ENCODE peak calls at places on chromosomes 7 and 10, in nine cellular contexts. M is thyroid gland; T is right atrium auricular region; D is hepatocyte; L is CD8-positive, alpha-beta T cell; U is upper lobe of left lung; J is heart left ventricle; R is thoracic aorta; X is endothelial cell of umbilical vein. O is an unnamed sample.

GRCh38 chr10:5449227-5449626 is 36.9 kb downstream of the NET1 start:
- DNase-seq in M (no peak), T (no peak), D (no peak), L (no peak), U (no peak), J (no peak), R (no peak), X (peak; percentile 56), O (no peak)

GRCh38 chr7:8133188-8133848 is 128.6 kb downstream of the ICA1 start:
- DNase-seq in M (peak; percentile 58), T (no peak), D (no peak), L (no peak), U (no peak), J (no peak), R (no peak), X (no peak), O (no peak)

GRCh38 chr7:22397981-22398380 is 41.0 kb upstream of the RAPGEF5 start:
- DNase-seq in M (no peak), T (no peak), D (no peak), L (no peak), U (no peak), J (no peak), R (no peak), X (no peak), O (no peak)

GRCh38 chr10:124827474-124827873 is 25.9 kb downstream of the ABRAXAS2 start:
- DNase-seq in M (no peak), T (no peak), D (peak; percentile 10), L (no peak), U (no peak), J (no peak), R (no peak), X (peak; percentile 36), O (no peak)

GRCh38 chr7:79930604-79931003 is 204.0 kb upstream of the GNAI1 start:
- DNase-seq in M (no peak), T (no peak), D (no peak), L (no peak), U (no peak), J (no peak), R (no peak), X (no peak), O (no peak)

GRCh38 chr10:119177708-119178370 is 773 bp downstream of the PRDX3 start:
- DNase-seq in M (no peak), T (no peak), D (no peak), L (no peak), U (peak; percentile 23), J (no peak), R (no peak), X (no peak), O (no peak)

GRCh38 chr7:27611043-27611442 is 51.6 kb downstream of the HIBADH start:
- DNase-seq in M (peak; percentile 52), T (no peak), D (no peak), L (no peak), U (peak; percentile 57), J (no peak), R (no peak), X (no peak), O (no peak)

GRCh38 chr10:86673827-86674581 is 5.7 kb downstream of the LDB3 start:
- DNase-seq in M (peak; percentile 78), T (no peak), D (no peak), L (no peak), U (no peak), J (peak; percentile 74), R (no peak), X (no peak), O (no peak)

GRCh38 chr7:106031271-106032029 is 68.4 kb downstream of the CDHR3 start:
- DNase-seq in M (peak; percentile 56), T (no peak), D (peak; percentile 26), L (no peak), U (no peak), J (no peak), R (no peak), X (peak; percentile 6), O (no peak)

GRCh38 chr10:130739757-130740145 is 571.8 kb downstream of the TCERG1L start:
- DNase-seq in M (no peak), T (no peak), D (no peak), L (no peak), U (no peak), J (no peak), R (no peak), X (no peak), O (no peak)

GRCh38 chr10:90227259-90227658 is 525.9 kb downstream of the KIF20B start:
- DNase-seq in M (no peak), T (no peak), D (no peak), L (no peak), U (no peak), J (no peak), R (no peak), X (peak; percentile 88), O (no peak)

GRCh38 chr10:52066383-52066782 is 247.7 kb upstream of the DKK1 start:
- DNase-seq in M (no peak), T (no peak), D (no peak), L (no peak), U (no peak), J (no peak), R (no peak), X (no peak), O (no peak)

GRCh38 chr10:30583778-30584415 is 45.7 kb downstream of the LYZL2 start:
- DNase-seq in M (peak; percentile 79), T (peak; percentile 84), D (peak; percentile 63), L (no peak), U (peak; percentile 83), J (peak; percentile 74), R (peak; percentile 3), X (peak; percentile 96), O (peak; percentile 22)

GRCh38 chr10:77744249-77744648 is 106.6 kb upstream of the KCNMA1 start:
- DNase-seq in M (no peak), T (no peak), D (no peak), L (no peak), U (no peak), J (no peak), R (no peak), X (no peak), O (no peak)

GRCh38 chr7:18698258-18698734 is 202.7 kb downstream of the HDAC9 start:
- DNase-seq in M (no peak), T (no peak), D (no peak), L (no peak), U (no peak), J (no peak), R (no peak), X (no peak), O (no peak)

GRCh38 chr10:12975266-12975665 is 26.2 kb downstream of the CCDC3 start:
- DNase-seq in M (no peak), T (no peak), D (peak; percentile 43), L (no peak), U (no peak), J (no peak), R (no peak), X (no peak), O (no peak)

GRCh38 chr7:44750424-44750823 is 1.8 kb downstream of the ZMIZ2 start:
- DNase-seq in M (no peak), T (no peak), D (no peak), L (no peak), U (no peak), J (no peak), R (no peak), X (no peak), O (no peak)

GRCh38 chr10:77888356-77888703 is 38.2 kb downstream of the DLG5 start:
- DNase-seq in M (no peak), T (no peak), D (no peak), L (no peak), U (no peak), J (no peak), R (no peak), X (no peak), O (no peak)

GRCh38 chr7:30973791-30974604 is 10.2 kb downstream of the GHRHR start:
- DNase-seq in M (no peak), T (peak; percentile 55), D (no peak), L (no peak), U (no peak), J (no peak), R (no peak), X (no peak), O (no peak)

GRCh38 chr7:80089341-80089740 is 45.3 kb upstream of the GNAI1 start:
- DNase-seq in M (no peak), T (no peak), D (no peak), L (no peak), U (no peak), J (no peak), R (no peak), X (no peak), O (no peak)

GRCh38 chr10:86522385-86522855 is 828 bp upstream of the WAPL start:
- DNase-seq in M (no peak), T (no peak), D (no peak), L (no peak), U (no peak), J (no peak), R (no peak), X (no peak), O (no peak)

GRCh38 chr10:15852111-15852557 is 8.2 kb downstream of the MINDY3 start:
- DNase-seq in M (no peak), T (no peak), D (no peak), L (no peak), U (no peak), J (no peak), R (no peak), X (no peak), O (no peak)

GRCh38 chr10:124474502-124475070 is 13.0 kb downstream of the LHPP start:
- DNase-seq in M (no peak), T (no peak), D (no peak), L (no peak), U (no peak), J (no peak), R (no peak), X (no peak), O (no peak)

GRCh38 chr10:117375360-117376147 is at the start of gene PDZD8:
- DNase-seq in M (peak; percentile 94), T (peak; percentile 95), D (peak; percentile 98), L (peak; percentile 90), U (peak; percentile 95), J (peak; percentile 96), R (peak; percentile 80), X (peak; percentile 92), O (peak; percentile 92)
- H3K27ac ChIP-seq in M (peak within 1 kb of the TSS; percentile 84), T (peak within 1 kb of the TSS; percentile 94), D (peak within 1 kb of the TSS; percentile 98), L (peak within 1 kb of the TSS; percentile 73), U (peak within 1 kb of the TSS; percentile 98), J (peak within 1 kb of the TSS; percentile 92), R (peak within 1 kb of the TSS; percentile 93), X (peak within 1 kb of the TSS; percentile 83), O (peak within 1 kb of the TSS; percentile 96)

GRCh38 chr10:49111320-49111698 is 4.0 kb downstream of the VSTM4 start:
- DNase-seq in M (peak; percentile 54), T (peak; percentile 52), D (no peak), L (no peak), U (no peak), J (no peak), R (no peak), X (no peak), O (no peak)
- H3K4me1 ChIP-seq in M (peaks cover 80% of the 10 kb centered on the region), T (peaks cover 83% of the 10 kb centered on the region), D (peaks cover 8% of the 10 kb centered on the region), L (no peaks in the 10 kb centered on the region), U (peaks cover 49% of the 10 kb centered on the region), J (peaks cover 86% of the 10 kb centered on the region), R (peaks cover 42% of the 10 kb centered on the region), X (no peaks in the 10 kb centered on the region), O (no peaks in the 10 kb centered on the region)

GRCh38 chr10:49279015-49279880 is 19.7 kb upstream of the C10orf71 start:
- DNase-seq in M (no peak), T (no peak), D (no peak), L (no peak), U (no peak), J (no peak), R (no peak), X (no peak), O (no peak)
- H3K27me3 ChIP-seq in M (no peaks in the 10 kb centered on the region), T (no peaks in the 10 kb centered on the region), D (peaks cover 9% of the 10 kb centered on the region), L (no peaks in the 10 kb centered on the region), U (no peaks in the 10 kb centered on the region), J (no peaks in the 10 kb centered on the region), R (no peaks in the 10 kb centered on the region), X (no peaks in the 10 kb centered on the region), O (no peaks in the 10 kb centered on the region)

GRCh38 chr7:131027287-131027773 is 293.3 kb upstream of the KLF14 start:
- DNase-seq in M (no peak), T (peak; percentile 74), D (peak; percentile 38), L (no peak), U (peak; percentile 58), J (peak; percentile 66), R (no peak), X (no peak), O (no peak)
- H3K27ac ChIP-seq in M (peak overlapping the region; percentile 51), T (no peak overlapping the region), D (no peak overlapping the region), L (no peak overlapping the region), U (peak overlapping the region; percentile 20), J (no peak overlapping the region), R (no peak overlapping the region), X (no peak overlapping the region), O (peak overlapping the region; percentile 13)